ENCODE peak calls at places on chromosomes 4 and X, in eight cellular contexts. Y is stimulated activated CD4-positive, alpha-beta T cell treated with anti-CD3 and anti-CD28 coated beads, Interleukin-15, amount 100 ng/mL, for 1 hour; O is nephron progenitor cell; R is germinal center; K is T-helper 2 cell; X is HTR-8/SVneo; J is left lung; H is uterus. G is an unnamed sample.
A peak's percentile ranks its signal among the peaks of the same experiment; 100 is the strongest.

GRCh38 chrX:24110049-24110448 is 39.5 kb upstream of the ZFX start:
- DNase-seq in J (no peak), K (no peak), H (no peak), O (no peak), R (no peak), X (no peak), Y (no peak), G (no peak)

GRCh38 chr4:146643812-146644401 is 5.2 kb downstream of the POU4F2 start:
- DNase-seq in H (no peak), O (no peak), K (no peak), R (no peak), X (no peak), Y (no peak), J (no peak), G (peak; percentile 31)

GRCh38 chr4:153471691-153472080 is 5.5 kb downstream of the TMEM131L start:
- DNase-seq in Y (no peak), R (peak; percentile 54), K (no peak), J (no peak), O (no peak), X (no peak), H (no peak), G (peak; percentile 52)

GRCh38 chr4:171186700-171187099 is 626.5 kb upstream of the GALNTL6 start:
- DNase-seq in J (no peak), X (no peak), Y (no peak), H (no peak), K (no peak), R (no peak), O (no peak), G (peak; percentile 10)

GRCh38 chr4:18033111-18034085 is 11.8 kb upstream of the LCORL start:
- DNase-seq in Y (no peak), R (no peak), X (no peak), K (no peak), H (no peak), O (no peak), J (no peak), G (no peak)

GRCh38 chr4:177879851-177880250 is 437.6 kb upstream of the AGA start:
- DNase-seq in X (no peak), R (no peak), Y (no peak), H (no peak), O (no peak), K (no peak), J (no peak), G (peak; percentile 17)

GRCh38 chr4:168710353-168710946 is 213.6 kb downstream of the PALLD start:
- DNase-seq in X (peak; percentile 30), Y (no peak), O (no peak), R (no peak), K (no peak), H (peak; percentile 49), J (no peak), G (peak; percentile 27)

GRCh38 chr4:26173619-26174018 is 147.2 kb upstream of the RBPJ start:
- DNase-seq in Y (no peak), K (no peak), H (no peak), X (no peak), O (no peak), R (no peak), J (no peak), G (no peak)

GRCh38 chr4:113467581-113467980 is 294.0 kb downstream of the CAMK2D start:
- DNase-seq in H (no peak), R (no peak), Y (no peak), X (peak; percentile 24), K (no peak), O (no peak), J (no peak), G (no peak)

GRCh38 chr4:188869581-188869980 is 730.3 kb downstream of the TRIML1 start:
- DNase-seq in X (no peak), Y (no peak), O (no peak), H (no peak), J (no peak), R (no peak), K (no peak), G (no peak)

GRCh38 chrX:21528076-21528475 is 130.1 kb downstream of the KLHL34 start:
- DNase-seq in X (no peak), R (no peak), H (no peak), J (no peak), O (no peak), K (no peak), Y (no peak), G (no peak)

GRCh38 chr4:182875471-182875870 is 41.7 kb downstream of the DCTD start:
- DNase-seq in Y (no peak), K (no peak), X (no peak), J (no peak), O (no peak), R (no peak), H (no peak), G (no peak)

GRCh38 chr4:150240011-150240410 is 161.8 kb downstream of the DCLK2 start:
- DNase-seq in O (no peak), R (no peak), Y (no peak), X (no peak), J (no peak), H (no peak), K (no peak), G (no peak)

GRCh38 chr4:74934016-74934821 is 1.3 kb downstream of the PARM1 start:
- DNase-seq in O (peak; percentile 47), H (peak; percentile 22), X (no peak), K (no peak), J (peak; percentile 81), R (peak; percentile 24), Y (no peak), G (no peak)

GRCh38 chr4:186137193-186137792 is 32.8 kb downstream of the FAM149A start:
- DNase-seq in O (no peak), H (no peak), K (no peak), X (peak; percentile 33), J (no peak), Y (no peak), R (no peak), G (peak; percentile 39)

GRCh38 chr4:169116270-169116901 is 106.3 kb upstream of the CBR4 start:
- DNase-seq in Y (no peak), H (no peak), O (no peak), X (no peak), J (peak; percentile 72), K (no peak), R (no peak), G (no peak)

GRCh38 chrX:122625821-122626220 is 558.3 kb upstream of the GRIA3 start:
- DNase-seq in Y (no peak), J (no peak), K (no peak), H (no peak), X (no peak), R (no peak), O (no peak), G (no peak)

GRCh38 chr4:38803833-38804653 is 548 bp downstream of the TLR1 start:
- DNase-seq in Y (no peak), K (no peak), O (no peak), X (no peak), J (no peak), H (no peak), R (no peak), G (no peak)

GRCh38 chr4:45120163-45120562 is 393.8 kb upstream of the GNPDA2 start:
- DNase-seq in H (no peak), X (no peak), R (no peak), K (no peak), Y (no peak), O (no peak), J (no peak), G (no peak)

GRCh38 chr4:169109276-169109675 is 99.2 kb upstream of the CBR4 start:
- DNase-seq in K (no peak), Y (no peak), O (no peak), J (no peak), X (no peak), R (no peak), H (no peak), G (no peak)

GRCh38 chrX:103565752-103566151 is 19.6 kb upstream of the TCEAL4 start:
- DNase-seq in K (no peak), J (no peak), H (no peak), X (no peak), O (no peak), R (no peak), Y (no peak), G (no peak)

GRCh38 chr4:25051534-25051933 is 20.8 kb upstream of the LGI2 start:
- DNase-seq in Y (no peak), H (no peak), X (no peak), O (no peak), R (no peak), J (no peak), K (no peak), G (no peak)

GRCh38 chr4:101201421-101201820 is 145.9 kb downstream of the PPP3CA start:
- DNase-seq in R (no peak), X (no peak), Y (no peak), O (no peak), K (no peak), H (no peak), J (no peak), G (no peak)

GRCh38 chrX:103404225-103405008 is 28.1 kb downstream of the BEX3 start:
- DNase-seq in K (no peak), O (peak; percentile 59), H (peak; percentile 49), R (peak; percentile 21), Y (peak; percentile 1), J (peak; percentile 51), X (peak; percentile 34), G (peak; percentile 78)